ENCODE peak calls at places on chromosomes 5 and 9, in six cellular contexts. T is NCI-H1092, Y is NCI-H82, E is midbrain, K is RWPE1, F is SW480. O is an unnamed sample.

GRCh38 chr5:173884402-173885053 is 3.6 kb upstream of the CPEB4 start:
- DNase-seq in T (no peak), Y (no peak), E (no peak), K (no peak), F (peak; percentile 62), O (no peak)

GRCh38 chr9:127927457-127928231 is 2.9 kb downstream of the PIP5KL1 start:
- DNase-seq in T (no peak), Y (peak; percentile 57), E (no peak), K (peak; percentile 98), F (no peak), O (no peak)

GRCh38 chr5:122492675-122493074 is 180.6 kb downstream of the SNCAIP start:
- DNase-seq in T (no peak), Y (peak; percentile 60), E (peak; percentile 5), K (no peak), F (peak; percentile 11), O (peak; percentile 7)

GRCh38 chr5:66769839-66770617 is 173.8 kb downstream of the MAST4 start:
- DNase-seq in T (peak; percentile 2), Y (peak; percentile 86), E (no peak), K (no peak), F (peak; percentile 8), O (no peak)

GRCh38 chr9:101176384-101176783 is 147.9 kb downstream of the PLPPR1 start:
- DNase-seq in T (no peak), Y (no peak), E (no peak), K (no peak), F (no peak), O (no peak)

GRCh38 chr9:101028346-101029299 is at the start of gene PLPPR1:
- DNase-seq in T (peak; percentile 91), Y (peak; percentile 94), E (peak; percentile 84), K (peak; percentile 30), F (peak; percentile 82), O (peak; percentile 39)

GRCh38 chr9:34862043-34862442 is 96.0 kb upstream of the PHF24 start:
- DNase-seq in T (no peak), Y (no peak), E (no peak), K (no peak), F (no peak), O (no peak)

GRCh38 chr5:73381587-73382411 is 66.8 kb downstream of the FOXD1 start:
- DNase-seq in T (no peak), Y (no peak), E (no peak), K (no peak), F (no peak), O (no peak)

GRCh38 chr5:52657231-52657645 is 130.5 kb upstream of the ITGA1 start:
- DNase-seq in T (peak; percentile 14), Y (peak; percentile 75), E (peak; percentile 77), K (peak; percentile 59), F (peak; percentile 63), O (peak; percentile 55)

GRCh38 chr9:27791311-27791710 is 218.0 kb upstream of the C9orf72 start:
- DNase-seq in T (no peak), Y (peak; percentile 40), E (no peak), K (peak; percentile 37), F (no peak), O (peak; percentile 24)

GRCh38 chr5:73663161-73663859 is 37.3 kb downstream of the ARHGEF28 start:
- DNase-seq in T (no peak), Y (no peak), E (no peak), K (no peak), F (no peak), O (no peak)

GRCh38 chr9:110156902-110157301 is 51.1 kb downstream of the C9orf152 start:
- DNase-seq in T (no peak), Y (no peak), E (peak; percentile 33), K (no peak), F (no peak), O (peak; percentile 47)

GRCh38 chr9:68668127-68668526 is 36.9 kb upstream of the PIP5K1B start:
- DNase-seq in T (no peak), Y (no peak), E (no peak), K (no peak), F (no peak), O (no peak)

GRCh38 chr9:121261107-121261460 is 6.9 kb upstream of the GSN start:
- DNase-seq in T (peak; percentile 28), Y (peak; percentile 74), E (peak; percentile 90), K (no peak), F (peak; percentile 23), O (no peak)

GRCh38 chr9:89038354-89039091 is 47.3 kb downstream of the S1PR3 start:
- DNase-seq in T (no peak), Y (no peak), E (peak; percentile 71), K (peak; percentile 37), F (no peak), O (peak; percentile 84)

GRCh38 chr5:107705390-107706014 is 34.8 kb upstream of the EFNA5 start:
- DNase-seq in T (no peak), Y (peak; percentile 12), E (no peak), K (peak; percentile 74), F (no peak), O (peak; percentile 47)

GRCh38 chr9:131899248-131899882 is 159.5 kb upstream of the RAPGEF1 start:
- DNase-seq in T (no peak), Y (no peak), E (no peak), K (no peak), F (no peak), O (no peak)

GRCh38 chr9:36987891-36988290 is 46.2 kb downstream of the PAX5 start:
- DNase-seq in T (no peak), Y (no peak), E (no peak), K (peak; percentile 33), F (no peak), O (peak; percentile 24)

GRCh38 chr5:150645070-150645700 is 4.7 kb downstream of the SYNPO start:
- DNase-seq in T (peak; percentile 22), Y (peak; percentile 46), E (peak; percentile 21), K (peak; percentile 44), F (no peak), O (peak; percentile 75)

GRCh38 chr5:53479656-53480473 is 564 bp upstream of the FST start:
- DNase-seq in T (no peak), Y (peak; percentile 60), E (no peak), K (peak; percentile 74), F (no peak), O (peak; percentile 58)

GRCh38 chr9:136921307-136921706 is 23.2 kb downstream of the FBXW5 start:
- DNase-seq in T (no peak), Y (no peak), E (no peak), K (no peak), F (no peak), O (no peak)

GRCh38 chr5:55391707-55392106 is 83.9 kb downstream of the MTREX start:
- DNase-seq in T (no peak), Y (peak; percentile 2), E (no peak), K (no peak), F (no peak), O (no peak)

GRCh38 chr9:72588336-72588735 is 66.9 kb downstream of the TMC1 start:
- DNase-seq in T (no peak), Y (no peak), E (peak; percentile 13), K (no peak), F (no peak), O (no peak)

GRCh38 chr9:121299467-121300282 is 31.7 kb downstream of the GSN start:
- DNase-seq in T (no peak), Y (peak; percentile 7), E (peak; percentile 47), K (peak; percentile 47), F (peak; percentile 36), O (peak; percentile 34)

GRCh38 chr5:399296-400281 is 43.4 kb upstream of the EXOC3 start:
- DNase-seq in T (peak; percentile 93), Y (peak; percentile 19), E (no peak), K (peak; percentile 51), F (peak; percentile 98), O (peak; percentile 61)

GRCh38 chr9:1919229-1919628 is 95.9 kb upstream of the SMARCA2 start:
- DNase-seq in T (no peak), Y (no peak), E (no peak), K (no peak), F (no peak), O (no peak)